ENCODE peak calls at places on chromosome X, in nine cellular contexts. B, C, G, O, W, V, P, Q and J are unnamed samples.

GRCh38 chrX:30887721-30888120 is 1.3 kb downstream of the TAB3 start:
- DNase-seq in V (no peak), C (no peak), O (no peak), Q (no peak), B (no peak), G (no peak), W (no peak), P (no peak), J (no peak)

GRCh38 chrX:30875957-30876356 is 13.1 kb downstream of the TAB3 start:
- DNase-seq in W (no peak), G (no peak), P (peak), V (no peak), B (no peak), Q (peak), C (no peak), O (no peak), J (no peak)

GRCh38 chrX:39894626-39895025 is 203.1 kb downstream of the BCOR start:
- DNase-seq in O (no peak), V (no peak), G (no peak), B (no peak), Q (no peak), P (no peak), C (no peak), W (no peak), J (no peak)

GRCh38 chrX:10901290-10901633 is 209.9 kb upstream of the HCCS start:
- DNase-seq in W (no peak), Q (no peak), P (peak), G (no peak), V (no peak), C (no peak), O (no peak), B (no peak), J (no peak)

GRCh38 chrX:28586291-28586690 is 955 bp upstream of the IL1RAPL1 start:
- DNase-seq in C (peak), B (no peak), G (no peak), O (no peak), W (peak), V (no peak), P (peak), Q (no peak), J (peak)

GRCh38 chrX:45769919-45770582 is 569.4 kb upstream of the DIPK2B start:
- DNase-seq in B (no peak), O (peak), C (no peak), G (no peak), Q (peak), V (no peak), P (peak), W (peak), J (peak)

GRCh38 chrX:72526534-72527508 is 45.8 kb downstream of the HDAC8 start:
- DNase-seq in W (no peak), C (no peak), P (peak), O (no peak), B (no peak), Q (no peak), V (no peak), G (no peak), J (no peak)

GRCh38 chrX:48025561-48025960 is 18.8 kb downstream of the SPACA5 start:
- DNase-seq in Q (peak), O (no peak), B (peak), P (peak), C (peak), G (no peak), W (peak), V (no peak), J (no peak)

GRCh38 chrX:145394344-145394743 is 147.0 kb downstream of the SPANXN1 start:
- DNase-seq in P (no peak), V (no peak), Q (no peak), G (no peak), C (no peak), B (no peak), O (no peak), W (no peak), J (no peak)

GRCh38 chrX:42375080-42375479 is 402.9 kb downstream of the PPP1R2C start:
- DNase-seq in C (no peak), B (no peak), O (no peak), W (no peak), G (no peak), V (no peak), P (no peak), Q (no peak), J (no peak)

GRCh38 chrX:11375614-11376119 is 82.5 kb downstream of the AMELX start:
- DNase-seq in W (no peak), O (no peak), C (peak), Q (no peak), P (no peak), B (no peak), V (no peak), G (no peak), J (no peak)

GRCh38 chrX:106564986-106565385 is 46.8 kb upstream of the RADX start:
- DNase-seq in W (no peak), Q (no peak), O (no peak), B (no peak), P (no peak), G (no peak), C (no peak), V (no peak), J (no peak)

GRCh38 chrX:148311544-148311943 is 188.9 kb upstream of the AFF2 start:
- DNase-seq in Q (no peak), C (no peak), V (no peak), O (no peak), G (no peak), W (no peak), P (no peak), B (no peak), J (no peak)

GRCh38 chrX:131397891-131398290 is 108.8 kb upstream of the IGSF1 start:
- DNase-seq in P (no peak), G (no peak), V (no peak), W (no peak), C (no peak), Q (no peak), O (no peak), B (no peak), J (no peak)

GRCh38 chrX:73916931-73917657 is 354.1 kb downstream of the CHIC1 start:
- DNase-seq in B (peak), V (no peak), P (peak), O (no peak), C (peak), G (no peak), Q (peak), W (no peak), J (no peak)

GRCh38 chrX:614136-614535 is 16.5 kb upstream of the SHOX start:
- DNase-seq in B (no peak), W (no peak), Q (no peak), C (no peak), O (no peak), P (no peak), V (no peak), G (no peak), J (no peak)

GRCh38 chrX:153059191-153060094 is 3.2 kb downstream of the PNMA3 start:
- DNase-seq in B (no peak), Q (no peak), G (no peak), C (no peak), V (no peak), W (no peak), P (no peak), O (no peak), J (no peak)

GRCh38 chrX:154046262-154046771 is 26.6 kb upstream of the IRAK1 start:
- DNase-seq in V (no peak), Q (peak), W (no peak), B (no peak), G (no peak), C (no peak), O (no peak), P (peak), J (no peak)

GRCh38 chrX:781216-782211 is 150.9 kb downstream of the SHOX start:
- DNase-seq in G (no peak), C (no peak), V (no peak), Q (no peak), B (no peak), W (no peak), O (no peak), P (no peak), J (no peak)

GRCh38 chrX:130118941-130119640 is 8.8 kb upstream of the ELF4 start:
- DNase-seq in P (peak), Q (peak), G (no peak), O (no peak), V (no peak), B (no peak), C (no peak), W (no peak), J (no peak)

GRCh38 chrX:114127411-114128025 is 456.4 kb upstream of the HTR2C start:
- DNase-seq in B (no peak), Q (no peak), G (no peak), P (no peak), V (no peak), O (no peak), C (no peak), W (peak), J (no peak)

GRCh38 chrX:57573754-57574153 is 18.1 kb upstream of the ZXDB start:
- DNase-seq in C (peak), B (no peak), V (no peak), W (peak), P (peak), G (no peak), Q (no peak), O (no peak), J (no peak)
- TF ChIP-seq CTCF in C (peak), B (peak), V (no peak), W (peak), P (peak), G (peak), Q (peak), O (no peak), J (no peak)

GRCh38 chrX:43836435-43837184 is 45.6 kb downstream of the MAOB start:
- DNase-seq in O (no peak), W (no peak), Q (peak), G (peak), P (peak), V (no peak), C (peak), B (no peak), J (no peak)
- TF ChIP-seq CTCF in O (peak), W (peak), Q (peak), G (peak), P (peak), V (no peak), C (peak), B (peak), J (peak)

DNA sequence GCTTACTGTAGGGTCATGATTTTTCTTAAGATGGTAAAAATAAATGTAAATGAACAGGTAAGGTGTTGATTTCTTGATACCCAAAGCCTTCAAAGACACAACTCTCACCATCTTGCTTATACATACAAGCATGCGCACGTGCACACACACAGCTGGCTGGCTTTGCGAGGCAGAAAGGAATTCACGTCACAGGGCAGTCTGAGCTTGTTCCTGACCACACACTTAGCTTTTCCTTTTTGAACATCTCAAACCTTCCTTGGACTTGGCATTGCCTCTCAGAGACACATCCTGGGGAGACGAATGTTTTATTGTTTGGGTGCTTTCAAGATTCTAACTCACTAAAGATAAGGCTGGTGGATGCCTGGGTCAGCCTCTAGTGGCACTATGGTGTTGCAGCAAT is 175.0 kb downstream of the NHS start:
- DNase-seq in B (no peak), P (no peak), O (no peak), C (no peak), V (no peak), G (no peak), Q (no peak), W (no peak), J (no peak)
- TF ChIP-seq CTCF in B (no peak), P (no peak), O (no peak), C (no peak), V (no peak), G (no peak), Q (no peak), W (no peak), J (no peak)

DNA sequence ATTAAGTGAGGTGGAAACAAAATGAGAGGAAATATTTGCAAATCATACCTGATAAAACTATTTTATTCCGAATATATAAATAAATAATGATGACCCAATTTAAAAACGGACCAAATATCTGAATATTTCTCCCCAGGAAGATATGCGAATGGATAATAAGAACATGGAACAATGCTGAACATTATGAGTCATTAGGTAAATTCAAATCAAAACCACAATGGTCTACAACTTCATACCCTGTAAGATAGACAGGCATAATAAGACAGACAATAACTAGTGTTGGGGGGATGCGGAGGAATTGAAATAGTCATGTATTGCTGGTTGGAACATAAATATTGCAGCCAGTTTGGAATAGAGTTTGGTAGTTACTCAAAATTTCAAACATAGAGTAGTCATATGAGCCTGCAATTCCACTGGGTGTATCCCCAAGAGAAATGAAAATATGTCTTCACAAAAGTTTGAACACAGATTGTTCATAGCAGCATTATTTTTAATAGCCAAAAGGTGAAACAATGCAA is 47.6 kb upstream of the DRP2 start:
- DNase-seq in V (no peak), P (no peak), W (no peak), O (no peak), B (no peak), Q (no peak), C (no peak), G (no peak), J (no peak)
- TF ChIP-seq CTCF in V (no peak), P (no peak), W (no peak), O (no peak), B (no peak), Q (no peak), C (no peak), G (no peak), J (no peak)

GRCh38 chrX:53374222-53374820 is 48.1 kb downstream of the SMC1A start:
- DNase-seq in B (no peak), W (no peak), P (peak), C (no peak), Q (no peak), V (no peak), O (no peak), G (no peak), J (no peak)
- TF ChIP-seq CTCF in B (no peak), W (no peak), P (no peak), C (no peak), Q (no peak), V (no peak), O (no peak), G (no peak), J (no peak)

GRCh38 chrX:151999813-152000212 is 25.3 kb upstream of the GABRE start:
- DNase-seq in V (no peak), Q (no peak), B (no peak), P (no peak), G (no peak), W (no peak), O (no peak), C (no peak), J (no peak)

GRCh38 chrX:151997539-151997938 is 23.1 kb upstream of the GABRE start:
- DNase-seq in B (no peak), W (no peak), P (no peak), G (no peak), C (no peak), V (no peak), Q (no peak), O (no peak), J (no peak)

DNA sequence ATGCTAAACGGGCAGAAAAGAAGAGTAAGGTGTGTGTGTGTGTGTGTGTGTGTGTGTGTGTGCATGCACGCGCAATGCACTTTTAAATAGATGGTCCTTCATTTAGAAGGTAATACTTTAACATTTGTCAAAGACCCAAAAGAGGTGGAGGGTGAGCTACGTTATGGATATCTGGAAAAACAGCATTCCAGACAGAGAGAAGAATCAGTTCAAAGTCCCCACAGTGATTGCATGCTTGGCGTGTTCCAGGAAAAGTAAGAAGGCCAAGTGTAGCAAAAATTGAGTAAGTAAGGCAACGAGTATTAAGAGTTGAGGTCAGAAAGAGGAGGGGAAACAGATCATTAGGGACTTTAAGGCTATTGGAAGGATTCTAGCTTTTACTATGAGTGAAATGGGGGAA is 21.9 kb upstream of the GABRE start:
- DNase-seq in Q (no peak), P (no peak), B (no peak), W (no peak), O (no peak), G (no peak), V (no peak), C (no peak), J (no peak)
- TF ChIP-seq CTCF in Q (no peak), P (no peak), B (no peak), W (no peak), O (no peak), G (no peak), V (no peak), C (no peak), J (no peak)

GRCh38 chrX:23634181-23634580 is 33.1 kb upstream of the PRDX4 start:
- DNase-seq in Q (no peak), G (no peak), W (no peak), V (no peak), P (no peak), O (no peak), C (no peak), B (no peak), J (no peak)
- TF ChIP-seq CTCF in Q (peak), G (peak), W (no peak), V (no peak), P (peak), O (no peak), C (peak), B (no peak), J (no peak)

GRCh38 chrX:15856580-15856979 is 2.0 kb upstream of the AP1S2 start:
- DNase-seq in Q (no peak), G (no peak), B (no peak), V (no peak), O (no peak), P (no peak), C (no peak), W (no peak), J (no peak)

GRCh38 chrX:15855562-15856256 is 1.1 kb upstream of the AP1S2 start:
- DNase-seq in Q (no peak), W (no peak), V (no peak), P (no peak), O (no peak), C (no peak), G (no peak), B (no peak), J (no peak)

GRCh38 chrX:15853586-15854079 is 980 bp downstream of the AP1S2 start:
- DNase-seq in W (peak), V (no peak), Q (no peak), P (no peak), B (no peak), C (no peak), O (no peak), G (no peak), J (no peak)

GRCh38 chrX:15854712-15855561 is at the start of gene AP1S2:
- DNase-seq in V (peak), W (peak), O (peak), B (peak), Q (peak), C (peak), G (peak), P (peak), J (peak)

GRCh38 chrX:15854080-15854655 is 445 bp downstream of the AP1S2 start:
- DNase-seq in G (no peak), W (peak), B (no peak), O (peak), C (peak), P (no peak), V (peak), Q (peak), J (peak)
- TF ChIP-seq CTCF in G (peak), W (no peak), B (no peak), O (no peak), C (peak), P (peak), V (no peak), Q (peak), J (no peak)

GRCh38 chrX:115602729-115603389 is 41.9 kb downstream of the PLS3 start:
- DNase-seq in W (no peak), G (peak), V (no peak), C (no peak), O (no peak), P (no peak), B (no peak), Q (no peak), J (no peak)
- TF ChIP-seq CTCF in W (no peak), G (no peak), V (no peak), C (no peak), O (no peak), P (no peak), B (no peak), Q (no peak), J (no peak)